ENCODE peak calls at places on chromosomes 4 and X, in four cellular contexts. N is ascending aorta, A is stomach, G is uterus. V is an unnamed sample. For H3K4me1, the result is how much of the 10 kb centered on the place peaks cover.

GRCh38 chr4:40877081-40877480 is 127.3 kb downstream of the NSUN7 start:
- DNase-seq in G (no peak), A (no peak), N (no peak), V (no peak)

GRCh38 chrX:153635788-153636668 is 11.0 kb upstream of the DUSP9 start:
- DNase-seq in N (no peak), A (no peak), G (peak), V (no peak)

GRCh38 chrX:23168291-23168690 is 166.4 kb upstream of the PTCHD1 start:
- DNase-seq in N (no peak), G (no peak), A (no peak), V (no peak)

GRCh38 chrX:18390941-18391538 is 34.4 kb upstream of the CDKL5 start:
- DNase-seq in N (no peak), G (peak), A (peak), V (peak)

GRCh38 chr4:67573193-67573592 is 14.7 kb downstream of the STAP1 start:
- DNase-seq in G (no peak), N (no peak), A (no peak), V (no peak)

GRCh38 chr4:24488399-24489164 is 95.8 kb downstream of the DHX15 start:
- DNase-seq in G (peak), N (no peak), A (peak), V (no peak)

GRCh38 chrX:48786341-48786800 is at the start of gene GATA1:
- DNase-seq in N (no peak), G (no peak), A (no peak), V (no peak)

GRCh38 chrX:107440692-107441091 is 8.8 kb upstream of the FRMPD3 start:
- DNase-seq in N (no peak), A (no peak), G (no peak), V (no peak)

GRCh38 chr4:24796632-24797031 is 1.3 kb downstream of the SOD3 start:
- DNase-seq in N (no peak), A (no peak), G (no peak), V (no peak)

DNA sequence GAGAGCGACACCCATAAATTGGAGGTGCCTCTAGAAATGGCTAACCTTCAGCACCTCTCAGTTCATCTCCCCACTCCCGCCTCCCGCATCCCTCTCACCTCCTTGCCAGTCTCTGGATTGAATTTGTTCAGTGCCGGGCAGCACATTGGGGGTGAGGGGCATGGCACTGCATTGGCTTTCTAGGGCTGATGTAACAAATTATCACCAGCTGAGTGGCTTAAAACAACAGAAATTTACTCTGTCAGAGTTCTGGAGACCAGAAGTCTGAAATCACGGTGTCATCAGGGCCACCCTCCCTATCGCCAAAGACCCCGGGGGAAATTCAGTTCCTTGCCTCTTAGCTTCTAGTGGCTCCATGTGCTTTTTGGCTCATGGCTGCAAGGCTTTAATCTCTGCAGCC is 105.1 kb upstream of the RBPJ start:
- DNase-seq in N (no peak), A (no peak), G (no peak), V (no peak)
- H3K4me1 ChIP-seq in N (under half), A (under half), G (under half), V (under half)

GRCh38 chrX:118497180-118497814 is 1.7 kb downstream of the DOCK11 start:
- DNase-seq in A (no peak), G (no peak), N (no peak), V (no peak)

GRCh38 chrX:118499295-118499694 is 3.7 kb downstream of the DOCK11 start:
- DNase-seq in A (no peak), G (no peak), N (no peak), V (no peak)

GRCh38 chrX:118496763-118497079 is 1.1 kb downstream of the DOCK11 start:
- DNase-seq in A (no peak), N (no peak), G (no peak), V (no peak)

GRCh38 chrX:118498755-118499154 is 3.1 kb downstream of the DOCK11 start:
- DNase-seq in G (no peak), N (no peak), A (no peak), V (no peak)

GRCh38 chrX:118498351-118498750 is 2.7 kb downstream of the DOCK11 start:
- DNase-seq in G (no peak), A (no peak), N (no peak), V (no peak)
- H3K4me1 ChIP-seq in G (under half), A (under half), N (under half), V (under half)

GRCh38 chrX:10021461-10022272 is 54.5 kb downstream of the CLDN34 start:
- DNase-seq in G (no peak), N (no peak), A (no peak), V (no peak)
- H3K4me1 ChIP-seq in G (under half), N (under half), A (under half), V (under half)

DNA sequence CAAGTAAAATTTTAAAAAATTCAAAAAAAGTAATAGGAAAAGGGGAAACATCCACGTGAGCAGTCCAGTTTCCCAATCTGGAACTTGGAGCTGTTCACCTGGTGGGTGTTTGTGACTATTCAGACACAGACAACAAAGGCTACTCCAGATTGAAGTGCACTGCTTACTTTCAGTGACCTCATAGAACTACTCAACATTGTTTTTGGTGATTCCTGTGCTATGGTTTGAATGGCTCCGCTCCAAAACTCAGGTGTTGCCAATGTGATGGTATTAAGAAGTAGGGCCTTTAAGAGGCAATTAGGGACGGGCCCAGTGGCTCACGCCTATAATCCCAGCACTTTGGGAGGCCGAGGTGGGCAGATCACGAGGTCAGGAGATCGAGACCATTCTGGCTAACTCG is 22.1 kb downstream of the SH3RF1 start:
- DNase-seq in G (no peak), A (no peak), N (no peak), V (no peak)
- H3K4me1 ChIP-seq in G (under half), A (under half), N (under half), V (under half)

GRCh38 chrX:120308558-120308957 is 2.7 kb downstream of the TMEM255A start:
- DNase-seq in N (no peak), G (peak), A (no peak), V (no peak)

GRCh38 chrX:120306640-120307039 is 4.6 kb downstream of the TMEM255A start:
- DNase-seq in N (no peak), A (no peak), G (no peak), V (no peak)

GRCh38 chrX:120304241-120304640 is 7.0 kb downstream of the TMEM255A start:
- DNase-seq in A (no peak), G (no peak), N (no peak), V (no peak)

GRCh38 chrX:120302434-120302833 is 8.8 kb downstream of the TMEM255A start:
- DNase-seq in A (no peak), G (no peak), N (peak), V (no peak)

GRCh38 chrX:120305531-120306145 is 5.6 kb downstream of the TMEM255A start:
- DNase-seq in N (no peak), A (no peak), G (no peak), V (no peak)
- H3K4me1 ChIP-seq in N (under half), A (under half), G (under half), V (under half)

DNA sequence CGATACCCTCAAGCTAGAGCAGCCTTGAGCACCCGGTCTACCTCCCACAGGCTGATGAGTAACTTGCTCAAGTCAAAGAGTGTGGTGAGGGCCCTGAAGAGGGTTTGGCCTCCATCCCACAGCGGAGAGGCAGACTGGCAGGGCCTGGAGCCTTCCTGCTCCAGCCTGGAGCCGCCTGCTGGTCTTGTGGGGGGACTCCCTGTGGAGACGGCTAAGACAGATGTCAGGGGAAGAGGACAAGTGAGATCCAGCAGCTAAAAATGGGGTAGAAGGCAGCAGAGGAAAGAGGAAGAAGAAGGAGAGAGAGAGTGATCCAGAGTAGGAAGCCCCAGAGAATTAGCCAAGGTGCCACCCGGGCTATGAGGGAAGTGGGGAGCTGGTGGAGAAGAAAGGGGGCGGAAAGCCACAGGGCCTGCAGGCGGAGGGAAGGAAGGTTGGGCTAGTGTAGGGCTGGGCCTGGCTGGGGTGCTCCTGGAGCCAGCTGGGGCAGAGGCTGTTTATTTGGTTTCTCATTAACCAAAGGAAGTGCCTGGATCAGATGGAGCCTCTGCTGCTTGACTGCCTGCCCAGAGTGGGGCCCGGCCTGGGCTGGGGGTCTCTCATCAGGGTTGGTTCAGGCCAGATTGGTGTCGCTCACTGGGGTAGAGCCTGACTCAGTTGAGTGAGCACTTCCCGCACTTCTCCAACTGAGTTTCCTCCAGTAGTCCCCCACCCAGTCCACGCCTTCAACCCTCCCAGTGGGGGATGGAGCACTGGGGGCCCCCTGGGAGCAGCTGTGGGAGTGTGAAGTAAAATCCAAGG is 14.2 kb downstream of the EFNB1 start:
- DNase-seq in A (peak), G (no peak), N (no peak), V (no peak)
- H3K4me1 ChIP-seq in A (under half), G (under half), N (under half), V (under half)

GRCh38 chr4:158824425-158825274 is 55.8 kb downstream of the FNIP2 start:
- DNase-seq in A (peak), N (no peak), G (no peak), V (no peak)
- H3K4me1 ChIP-seq in A (half or more), N (half or more), G (under half), V (under half)

GRCh38 chr4:8078109-8078494 is 80.5 kb downstream of the ABLIM2 start:
- DNase-seq in G (no peak), N (no peak), A (no peak), V (no peak)
- H3K4me1 ChIP-seq in G (under half), N (under half), A (under half), V (under half)

DNA sequence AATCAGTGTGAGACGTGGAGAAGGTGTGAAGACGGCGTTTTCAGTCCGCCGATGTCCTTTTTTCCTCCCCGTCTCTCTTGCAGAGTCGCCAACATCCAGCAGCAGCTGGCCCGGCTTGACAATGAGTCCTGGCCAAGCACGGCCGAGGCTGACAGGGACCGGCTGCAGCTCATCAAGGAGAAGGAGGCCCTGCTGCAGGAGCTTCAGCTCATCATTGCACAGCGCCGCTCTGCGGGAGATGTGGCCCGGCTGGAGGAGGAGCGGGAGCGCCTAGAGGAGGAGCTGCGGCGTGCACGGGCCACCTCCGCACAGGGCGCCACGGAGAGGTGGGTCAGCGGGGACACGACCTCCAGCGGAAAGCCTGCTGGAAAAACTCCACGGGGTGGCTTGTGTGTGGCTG is 47.1 kb upstream of the CLCN4 start:
- DNase-seq in G (peak), N (no peak), A (no peak), V (no peak)
- H3K4me1 ChIP-seq in G (under half), N (under half), A (under half), V (under half)